ENCODE peak calls at places on chromosomes 2 and 18, in six cellular contexts. One of them, this sample, is unnamed.

GRCh38 chr18:1663879-1664705 is 759.4 kb downstream of the ADCYAP1 start:
- DNase-seq in WTC11: peak; percentile 78
- DNase-seq in HCT116: peak; percentile 32
- DNase-seq in GM12878: no peak
- DNase-seq in K562: peak; percentile 35
- DNase-seq in H1: peak; percentile 41
- DNase-seq in this sample: peak; percentile 44

GRCh38 chr18:812673-813404 is 797 bp upstream of the YES1 start:
- DNase-seq in WTC11: peak; percentile 59
- DNase-seq in HCT116: peak; percentile 51
- DNase-seq in GM12878: peak; percentile 39
- DNase-seq in K562: peak; percentile 77
- DNase-seq in H1: no peak
- DNase-seq in this sample: peak; percentile 37

GRCh38 chr2:18435425-18436037 is 124.9 kb downstream of the RDH14 start:
- DNase-seq in WTC11: no peak
- DNase-seq in HCT116: peak; percentile 52
- DNase-seq in GM12878: no peak
- DNase-seq in K562: no peak
- DNase-seq in H1: no peak
- DNase-seq in this sample: peak; percentile 58

GRCh38 chr18:3061581-3062416 is 48.9 kb upstream of the LPIN2 start:
- DNase-seq in WTC11: no peak
- DNase-seq in HCT116: no peak
- DNase-seq in GM12878: no peak
- DNase-seq in K562: no peak
- DNase-seq in H1: no peak
- DNase-seq in this sample: no peak

GRCh38 chr2:219300022-219300421 is 9.2 kb downstream of the PTPRN start:
- DNase-seq in WTC11: no peak
- DNase-seq in HCT116: no peak
- DNase-seq in GM12878: no peak
- DNase-seq in K562: no peak
- DNase-seq in H1: no peak
- DNase-seq in this sample: no peak

GRCh38 chr2:148814143-148814852 is 60.7 kb upstream of the KIF5C start:
- DNase-seq in WTC11: no peak
- DNase-seq in HCT116: no peak
- DNase-seq in GM12878: no peak
- DNase-seq in K562: no peak
- DNase-seq in H1: no peak
- DNase-seq in this sample: no peak

GRCh38 chr2:28359222-28360065 is 33.2 kb upstream of the FOSL2 start:
- DNase-seq in WTC11: no peak
- DNase-seq in HCT116: no peak
- DNase-seq in GM12878: peak; percentile 57
- DNase-seq in K562: peak; percentile 53
- DNase-seq in H1: no peak
- DNase-seq in this sample: peak; percentile 69

GRCh38 chr2:133530645-133531044 is 37.6 kb downstream of the NCKAP5 start:
- DNase-seq in WTC11: no peak
- DNase-seq in HCT116: no peak
- DNase-seq in GM12878: no peak
- DNase-seq in K562: no peak
- DNase-seq in H1: no peak
- DNase-seq in this sample: no peak

GRCh38 chr2:237150186-237150585 is 64.5 kb downstream of the COPS8 start:
- DNase-seq in WTC11: no peak
- DNase-seq in HCT116: no peak
- DNase-seq in GM12878: no peak
- DNase-seq in K562: no peak
- DNase-seq in H1: no peak
- DNase-seq in this sample: no peak

GRCh38 chr2:189218236-189218635 is 38.7 kb upstream of the COL5A2 start:
- DNase-seq in WTC11: no peak
- DNase-seq in HCT116: no peak
- DNase-seq in GM12878: no peak
- DNase-seq in K562: no peak
- DNase-seq in H1: no peak
- DNase-seq in this sample: no peak

GRCh38 chr2:219997341-219997851 is 370.0 kb downstream of the SLC4A3 start:
- DNase-seq in WTC11: peak; percentile 85
- DNase-seq in HCT116: no peak
- DNase-seq in GM12878: no peak
- DNase-seq in K562: peak; percentile 14
- DNase-seq in H1: peak; percentile 27
- DNase-seq in this sample: no peak

GRCh38 chr2:234674781-234675201 is 177.9 kb upstream of the ARL4C start:
- DNase-seq in WTC11: no peak
- DNase-seq in HCT116: no peak
- DNase-seq in GM12878: no peak
- DNase-seq in K562: no peak
- DNase-seq in H1: no peak
- DNase-seq in this sample: peak; percentile 80

GRCh38 chr2:219266232-219266631 is 12.5 kb upstream of the TUBA4A start:
- DNase-seq in WTC11: no peak
- DNase-seq in HCT116: no peak
- DNase-seq in GM12878: no peak
- DNase-seq in K562: no peak
- DNase-seq in H1: no peak
- DNase-seq in this sample: no peak

GRCh38 chr2:231050018-231050901 is 6.4 kb upstream of the PSMD1 start:
- DNase-seq in WTC11: no peak
- DNase-seq in HCT116: no peak
- DNase-seq in GM12878: no peak
- DNase-seq in K562: no peak
- DNase-seq in H1: no peak
- DNase-seq in this sample: peak; percentile 100

DNA sequence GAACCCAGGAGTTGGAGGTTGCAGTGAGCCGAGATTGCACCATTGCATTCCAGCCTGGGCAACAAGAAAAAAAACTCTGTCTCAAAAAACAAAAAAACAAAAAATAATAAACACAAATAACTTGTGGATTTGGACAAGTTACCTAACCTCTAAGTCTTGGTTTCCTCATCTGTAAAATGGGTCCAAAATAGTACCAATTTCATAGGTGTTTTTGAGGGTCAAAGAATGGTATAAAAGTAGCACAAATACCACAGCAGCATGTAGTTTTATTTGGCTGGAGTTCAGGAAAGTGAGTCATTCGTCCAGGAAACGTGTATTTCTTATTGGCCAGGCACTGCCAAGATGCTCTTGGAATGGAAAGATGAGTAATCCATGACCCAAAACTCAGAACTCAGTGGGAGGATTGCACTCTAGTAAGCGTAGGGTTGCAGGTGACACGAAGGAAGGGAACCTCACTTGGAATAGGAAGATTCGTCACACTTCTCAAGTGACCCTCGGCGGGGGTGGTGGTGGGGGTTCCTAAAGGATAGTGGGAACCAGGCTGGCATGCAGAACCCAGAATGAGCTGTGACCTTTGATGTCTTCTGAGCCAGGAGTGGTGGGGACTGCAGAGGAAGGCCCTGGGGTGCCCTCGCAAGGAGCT is 24.4 kb downstream of the GRHL1 start:
- DNase-seq in WTC11: no peak
- DNase-seq in HCT116: peak; percentile 92
- DNase-seq in GM12878: no peak
- DNase-seq in K562: peak; percentile 31
- DNase-seq in H1: no peak
- DNase-seq in this sample: no peak
- TF ChIP-seq ATF3 in WTC11: no peak
- TF ChIP-seq ATF3 in HCT116: peak; percentile 83
- TF ChIP-seq ATF3 in GM12878: no peak
- TF ChIP-seq ATF3 in K562: no peak
- TF ChIP-seq ATF3 in H1: no peak
- TF ChIP-seq ATF3 in this sample: no peak

GRCh38 chr2:225458431-225459117 is 59.1 kb downstream of the NYAP2 start:
- DNase-seq in WTC11: no peak
- DNase-seq in HCT116: no peak
- DNase-seq in GM12878: no peak
- DNase-seq in K562: no peak
- DNase-seq in H1: no peak
- DNase-seq in this sample: no peak
- TF ChIP-seq ATF3 in WTC11: no peak
- TF ChIP-seq ATF3 in HCT116: no peak
- TF ChIP-seq ATF3 in GM12878: no peak
- TF ChIP-seq ATF3 in K562: no peak
- TF ChIP-seq ATF3 in H1: no peak
- TF ChIP-seq ATF3 in this sample: no peak

GRCh38 chr2:150762571-150762970 is 275.1 kb upstream of the RND3 start:
- DNase-seq in WTC11: no peak
- DNase-seq in HCT116: no peak
- DNase-seq in GM12878: no peak
- DNase-seq in K562: no peak
- DNase-seq in H1: no peak
- DNase-seq in this sample: no peak

DNA sequence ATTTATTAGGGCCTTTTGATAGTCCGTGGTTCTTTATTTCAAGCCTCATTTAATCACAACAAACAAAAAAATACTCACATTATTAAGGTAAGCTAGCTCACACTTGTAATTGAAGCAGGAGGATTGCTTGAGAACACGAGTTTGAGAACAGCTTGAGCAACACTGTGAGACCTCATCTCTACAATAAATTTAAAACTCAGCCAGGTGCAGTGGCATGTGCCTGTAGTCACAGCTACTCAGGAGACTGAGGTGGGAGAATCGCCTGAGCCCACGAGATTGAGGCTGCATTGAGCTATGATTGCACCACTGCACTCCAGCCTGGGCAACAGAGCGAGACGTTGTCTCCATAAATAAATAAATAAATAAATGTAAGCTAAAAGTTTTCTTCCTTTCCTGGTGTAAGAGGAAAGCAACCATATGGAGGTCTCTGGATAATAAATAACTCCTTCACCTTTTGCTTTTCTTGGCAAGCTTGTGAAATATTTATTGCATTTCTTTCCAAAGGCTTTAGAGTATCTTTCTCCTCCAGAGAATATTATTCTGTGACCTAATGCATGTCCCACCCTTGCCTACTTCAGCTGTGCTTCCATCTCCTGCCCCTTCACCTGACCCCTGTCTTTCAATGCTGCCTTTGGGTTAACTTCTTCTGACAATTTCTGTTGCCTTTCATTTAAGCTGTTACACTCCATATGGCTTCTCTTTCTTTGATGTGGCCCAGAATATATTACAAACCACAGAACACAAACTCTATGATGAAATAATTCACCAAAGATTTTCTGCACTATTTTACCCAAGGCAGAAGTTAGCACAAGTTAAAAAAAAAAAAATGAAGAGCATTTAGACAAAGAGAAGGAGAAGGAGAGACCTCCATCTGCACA is 280.7 kb upstream of the RND3 start:
- DNase-seq in WTC11: no peak
- DNase-seq in HCT116: no peak
- DNase-seq in GM12878: no peak
- DNase-seq in K562: no peak
- DNase-seq in H1: no peak
- DNase-seq in this sample: no peak
- TF ChIP-seq ATF3 in WTC11: no peak
- TF ChIP-seq ATF3 in HCT116: no peak
- TF ChIP-seq ATF3 in GM12878: no peak
- TF ChIP-seq ATF3 in K562: no peak
- TF ChIP-seq ATF3 in H1: no peak
- TF ChIP-seq ATF3 in this sample: no peak

DNA sequence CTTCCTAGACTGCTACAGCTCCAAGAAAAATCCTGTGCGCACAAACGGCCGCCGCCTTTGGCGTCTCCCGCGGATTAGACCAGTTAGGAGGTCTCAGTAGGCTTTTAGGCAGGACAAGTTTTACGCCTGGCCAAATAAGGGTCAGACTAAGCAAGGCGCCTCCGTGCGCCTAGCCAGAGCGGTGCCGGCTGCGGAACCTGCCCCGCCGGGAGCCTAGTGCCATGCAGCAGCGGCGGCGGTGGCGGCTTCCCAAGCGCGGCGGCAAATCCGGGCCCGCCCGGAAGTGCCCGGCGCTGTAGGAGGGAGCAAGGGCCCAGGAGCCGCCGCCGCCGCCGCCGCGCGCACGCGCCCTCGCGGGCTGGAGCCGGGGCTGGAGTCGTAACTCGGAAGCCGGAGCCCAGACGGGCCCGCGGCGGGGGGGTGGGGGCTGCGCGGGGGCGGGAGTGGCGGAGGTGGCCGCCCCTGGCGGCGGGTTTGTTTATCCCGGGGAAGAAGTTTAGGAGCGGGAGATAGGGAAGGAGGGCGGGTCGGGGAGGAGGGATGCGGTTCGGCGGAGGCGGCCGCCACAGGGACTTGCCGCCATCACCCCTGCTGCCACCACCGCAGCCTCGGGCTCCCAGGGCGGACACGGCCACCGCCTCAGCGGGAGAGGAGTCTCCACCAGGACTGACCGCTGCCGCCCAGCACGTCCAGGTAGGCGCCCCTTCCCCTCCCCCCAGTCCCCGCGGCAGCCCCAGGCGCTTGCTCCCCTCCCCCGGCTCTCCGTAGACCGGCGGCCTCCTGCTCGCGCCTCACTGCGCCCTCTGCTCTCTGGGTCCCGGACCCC is at the start of gene SPOPL:
- DNase-seq in WTC11: peak; percentile 92
- DNase-seq in HCT116: peak; percentile 77
- DNase-seq in GM12878: no peak
- DNase-seq in K562: peak; percentile 96
- DNase-seq in H1: peak; percentile 29
- DNase-seq in this sample: peak; percentile 87
- TF ChIP-seq ATF3 in WTC11: no peak
- TF ChIP-seq ATF3 in HCT116: no peak
- TF ChIP-seq ATF3 in GM12878: no peak
- TF ChIP-seq ATF3 in K562: no peak
- TF ChIP-seq ATF3 in H1: no peak
- TF ChIP-seq ATF3 in this sample: peak; percentile 47

DNA sequence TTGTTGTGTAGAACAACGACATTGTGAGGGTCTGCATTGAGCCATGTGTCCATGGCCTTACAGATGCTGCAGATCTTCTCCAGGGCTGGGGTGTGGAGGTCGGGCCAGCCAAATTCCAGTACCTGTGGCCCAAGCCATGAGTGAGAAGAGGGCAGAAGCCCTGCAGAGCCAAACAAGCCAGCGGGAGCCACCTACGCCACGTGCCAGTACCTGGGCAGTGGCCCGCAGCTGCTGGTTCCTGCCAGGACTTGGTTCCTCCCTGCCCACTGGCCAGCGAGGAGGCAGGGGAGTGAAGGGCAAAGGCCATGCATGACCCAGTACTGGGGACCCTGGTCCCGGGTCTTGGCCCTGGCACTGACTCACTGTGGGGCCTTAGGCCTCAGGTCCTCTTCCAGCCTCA is 109.4 kb downstream of the TNS1 start:
- DNase-seq in WTC11: no peak
- DNase-seq in HCT116: no peak
- DNase-seq in GM12878: no peak
- DNase-seq in K562: no peak
- DNase-seq in H1: no peak
- DNase-seq in this sample: no peak
- TF ChIP-seq ATF3 in WTC11: no peak
- TF ChIP-seq ATF3 in HCT116: no peak
- TF ChIP-seq ATF3 in GM12878: no peak
- TF ChIP-seq ATF3 in K562: no peak
- TF ChIP-seq ATF3 in H1: no peak
- TF ChIP-seq ATF3 in this sample: no peak

GRCh38 chr2:57333221-57333620 is 713.4 kb upstream of the VRK2 start:
- DNase-seq in WTC11: no peak
- DNase-seq in HCT116: no peak
- DNase-seq in GM12878: no peak
- DNase-seq in K562: no peak
- DNase-seq in H1: no peak
- DNase-seq in this sample: no peak
- TF ChIP-seq ATF3 in WTC11: no peak
- TF ChIP-seq ATF3 in HCT116: no peak
- TF ChIP-seq ATF3 in GM12878: no peak
- TF ChIP-seq ATF3 in K562: no peak
- TF ChIP-seq ATF3 in H1: no peak
- TF ChIP-seq ATF3 in this sample: no peak

This sample was measured in HepG2.